ENCODE peak calls at places on chromosomes 7 and 10, in seven cellular contexts. F is NCI-H82, G is HT1080, M is NCI-H1105 treated with DMSO at 0.1 percent for 48 hours, Q is omental fat pad, V is left lobe of liver, L is AG08395. N is an unnamed sample.

GRCh38 chr7:30931161-30931926 is 19.7 kb downstream of the AQP1 start:
- DNase-seq in F (no peak), G (no peak), M (no peak), Q (no peak), V (peak), L (peak), N (no peak)

GRCh38 chr7:27689045-27689877 is 26.6 kb upstream of the HIBADH start:
- DNase-seq in F (peak), G (peak), M (no peak), Q (no peak), V (no peak), L (no peak), N (peak)

GRCh38 chr10:19710600-19710999 is 105.6 kb upstream of the PLXDC2 start:
- DNase-seq in F (no peak), G (no peak), M (no peak), Q (no peak), V (no peak), L (no peak), N (no peak)

GRCh38 chr7:39184387-39184786 is 206.7 kb downstream of the POU6F2 start:
- DNase-seq in F (peak), G (peak), M (no peak), Q (no peak), V (no peak), L (no peak), N (no peak)

GRCh38 chr10:3763852-3764625 is 21.0 kb downstream of the KLF6 start:
- DNase-seq in F (no peak), G (peak), M (no peak), Q (no peak), V (peak), L (peak), N (no peak)

GRCh38 chr7:55784151-55784550 is 78.4 kb downstream of the SEPTIN14 start:
- DNase-seq in F (no peak), G (no peak), M (no peak), Q (no peak), V (no peak), L (no peak), N (no peak)

GRCh38 chr10:79084012-79084971 is 15.5 kb downstream of the ZMIZ1 start:
- DNase-seq in F (peak), G (peak), M (peak), Q (peak), V (peak), L (peak), N (peak)

GRCh38 chr10:132942101-132942739 is at the start of gene CFAP46:
- DNase-seq in F (no peak), G (peak), M (peak), Q (no peak), V (peak), L (peak), N (peak)

GRCh38 chr7:1576521-1577253 is 6.9 kb upstream of the PSMG3 start:
- DNase-seq in F (no peak), G (no peak), M (no peak), Q (no peak), V (no peak), L (no peak), N (no peak)